ENCODE peak calls at places on chromosome 14, in six cellular contexts. K is RWPE1; V is naive B cell; W is heart left ventricle; G is stimulated activated CD8-positive, alpha-beta memory T cell treated with anti-CD3 and anti-CD28 coated beads, Interleukin-7, amount 100 ng/mL, for 24 hours; M is stimulated activated CD4-positive, alpha-beta T cell treated with anti-CD3 and anti-CD28 coated beads, Interleukin-15, amount 100 ng/mL, for 1 hour. L is an unnamed sample.

GRCh38 chr14:85241022-85241880 is 288.7 kb upstream of the FLRT2 start:
- DNase-seq in K (no peak), V (no peak), W (no peak), G (no peak), M (no peak), L (no peak)

GRCh38 chr14:60655114-60655897 is 6.0 kb upstream of the SIX1 start:
- DNase-seq in K (no peak), V (no peak), W (no peak), G (no peak), M (no peak), L (no peak)

GRCh38 chr14:67650694-67651093 is 23.7 kb downstream of the VTI1B start:
- DNase-seq in K (peak), V (no peak), W (no peak), G (no peak), M (no peak), L (no peak)

GRCh38 chr14:98724734-98725133 is 547.3 kb downstream of the BCL11B start:
- DNase-seq in K (no peak), V (no peak), W (no peak), G (no peak), M (no peak), L (peak)

GRCh38 chr14:41130274-41130673 is 476.4 kb upstream of the LRFN5 start:
- DNase-seq in K (no peak), V (no peak), W (no peak), G (no peak), M (no peak), L (no peak)

GRCh38 chr14:105710119-105711057 is 184.0 kb downstream of the TMEM121 start:
- DNase-seq in K (no peak), V (no peak), W (no peak), G (no peak), M (no peak), L (peak)

GRCh38 chr14:72904840-72905561 is 11.1 kb upstream of the DPF3 start:
- DNase-seq in K (peak), V (peak), W (peak), G (no peak), M (peak), L (peak)

GRCh38 chr14:33612184-33612479 is 338.7 kb downstream of the EGLN3 start:
- DNase-seq in K (no peak), V (no peak), W (no peak), G (no peak), M (no peak), L (no peak)

GRCh38 chr14:73133795-73134194 is 2.5 kb upstream of the PSEN1 start:
- DNase-seq in K (no peak), V (no peak), W (no peak), G (no peak), M (no peak), L (no peak)

GRCh38 chr14:60508363-60508706 is 611 bp upstream of the SIX6 start:
- DNase-seq in K (no peak), V (no peak), W (no peak), G (no peak), M (no peak), L (no peak)

GRCh38 chr14:100066984-100067383 is 1.8 kb downstream of the EVL start:
- DNase-seq in K (no peak), V (no peak), W (no peak), G (no peak), M (no peak), L (no peak)

GRCh38 chr14:51650721-51651387 is 856 bp upstream of the FRMD6 start:
- DNase-seq in K (no peak), V (no peak), W (peak), G (no peak), M (no peak), L (peak)

GRCh38 chr14:22928237-22929103 is 706 bp downstream of the PRMT5 start:
- DNase-seq in K (no peak), V (no peak), W (no peak), G (no peak), M (no peak), L (no peak)

GRCh38 chr14:24324024-24324423 is 10.8 kb downstream of the ADCY4 start:
- DNase-seq in K (no peak), V (no peak), W (no peak), G (no peak), M (no peak), L (no peak)

GRCh38 chr14:74941676-74942097 is 13.7 kb downstream of the PGF start:
- DNase-seq in K (no peak), V (peak), W (peak), G (peak), M (peak), L (peak)

GRCh38 chr14:81315344-81315743 is 84.8 kb downstream of the STON2 start:
- DNase-seq in K (no peak), V (no peak), W (no peak), G (no peak), M (no peak), L (peak)

GRCh38 chr14:92039720-92040430 is at the start of gene TRIP11:
- DNase-seq in K (peak), V (peak), W (peak), G (peak), M (peak), L (peak)

GRCh38 chr14:22798528-22798927 is 16.7 kb downstream of the SLC7A7 start:
- DNase-seq in K (no peak), V (no peak), W (no peak), G (no peak), M (no peak), L (no peak)

GRCh38 chr14:100533647-100534485 is 53.4 kb downstream of the BEGAIN start:
- DNase-seq in K (no peak), V (no peak), W (peak), G (no peak), M (no peak), L (peak)

GRCh38 chr14:75732888-75733287 is 71.8 kb downstream of the TTLL5 start:
- DNase-seq in K (no peak), V (no peak), W (no peak), G (no peak), M (no peak), L (no peak)

GRCh38 chr14:97198813-97199212 is 401.6 kb downstream of the VRK1 start:
- DNase-seq in K (no peak), V (no peak), W (no peak), G (no peak), M (no peak), L (no peak)

GRCh38 chr14:97149775-97150174 is 352.6 kb downstream of the VRK1 start:
- DNase-seq in K (no peak), V (no peak), W (no peak), G (no peak), M (no peak), L (no peak)

GRCh38 chr14:88667555-88668273 is 104.9 kb downstream of the ZC3H14 start:
- DNase-seq in K (peak), V (peak), W (peak), G (no peak), M (peak), L (peak)

GRCh38 chr14:58215191-58215914 is 15.4 kb downstream of the ACTR10 start:
- DNase-seq in K (no peak), V (no peak), W (no peak), G (no peak), M (no peak), L (no peak)

GRCh38 chr14:99554184-99554583 is 49.8 kb downstream of the CCDC85C start:
- DNase-seq in K (no peak), V (no peak), W (peak), G (no peak), M (no peak), L (no peak)

GRCh38 chr14:64766430-64767151 is 62.4 kb downstream of the PLEKHG3 start:
- DNase-seq in K (peak), V (no peak), W (no peak), G (no peak), M (no peak), L (peak)

GRCh38 chr14:64064447-64064846 is 211.6 kb downstream of the SYNE2 start:
- DNase-seq in K (no peak), V (no peak), W (no peak), G (no peak), M (no peak), L (no peak)

GRCh38 chr14:54105406-54105805 is 148.8 kb upstream of the BMP4 start:
- DNase-seq in K (peak), V (no peak), W (no peak), G (no peak), M (no peak), L (no peak)

GRCh38 chr14:94174622-94175402 is 690 bp downstream of the PPP4R4 start:
- DNase-seq in K (no peak), V (no peak), W (peak), G (no peak), M (no peak), L (peak)

GRCh38 chr14:68340262-68340661 is 452.6 kb downstream of the ZFP36L1 start:
- DNase-seq in K (no peak), V (no peak), W (no peak), G (no peak), M (no peak), L (no peak)

GRCh38 chr14:38958589-38958988 is 144.4 kb downstream of the SEC23A start:
- DNase-seq in K (no peak), V (no peak), W (no peak), G (no peak), M (no peak), L (no peak)

L was measured in islet precursor cell.